ENCODE peak calls at places on chromosomes 5 and 9, in four cellular contexts. I, R, F and H are unnamed samples.
A peak's percentile ranks its signal among the peaks of the same experiment; 100 is the strongest.

GRCh38 chr5:1106385-1107166 is 5.3 kb downstream of the SLC12A7 start:
- DNase-seq in F (no peak), I (no peak), R (no peak), H (no peak)

GRCh38 chr5:137304227-137304874 is 194.8 kb downstream of the SPOCK1 start:
- DNase-seq in R (no peak), I (peak; percentile 70), F (no peak), H (no peak)

GRCh38 chr9:19284729-19285128 is 54.2 kb downstream of the DENND4C start:
- DNase-seq in F (no peak), R (no peak), I (no peak), H (no peak)

GRCh38 chr9:130835441-130836298 is 616 bp downstream of the ABL1 start:
- DNase-seq in R (no peak), F (peak; percentile 40), I (peak; percentile 65), H (peak; percentile 43)

GRCh38 chr5:129113867-129114266 is 19.3 kb downstream of the ISOC1 start:
- DNase-seq in F (no peak), R (no peak), I (no peak), H (no peak)

GRCh38 chr5:41863871-41864486 is 6.2 kb downstream of the OXCT1 start:
- DNase-seq in I (no peak), R (no peak), F (no peak), H (no peak)

GRCh38 chr5:100505984-100506670 is 29.0 kb upstream of the FAM174A start:
- DNase-seq in I (no peak), R (peak; percentile 85), F (no peak), H (no peak)

GRCh38 chr9:91843623-91844111 is 106.4 kb downstream of the ROR2 start:
- DNase-seq in R (no peak), F (no peak), I (no peak), H (no peak)

GRCh38 chr9:22455181-22455580 is 8.6 kb downstream of the DMRTA1 start:
- DNase-seq in R (no peak), I (no peak), F (no peak), H (no peak)

GRCh38 chr5:62985749-62986148 is 407.1 kb downstream of the LRRC70 start:
- DNase-seq in R (no peak), F (no peak), I (no peak), H (no peak)

GRCh38 chr9:113621309-113621791 is 157.8 kb downstream of the RGS3 start:
- DNase-seq in F (no peak), I (no peak), R (peak; percentile 96), H (no peak)

GRCh38 chr5:98911221-98912040 is 17.4 kb downstream of the CHD1 start:
- DNase-seq in I (no peak), R (no peak), F (no peak), H (no peak)

GRCh38 chr5:149810856-149811255 is 80.7 kb downstream of the PPARGC1B start:
- DNase-seq in F (no peak), I (no peak), R (no peak), H (no peak)

GRCh38 chr5:146006470-146006869 is 70.1 kb downstream of the SH3RF2 start:
- DNase-seq in F (no peak), I (no peak), R (no peak), H (no peak)

GRCh38 chr5:33816791-33817190 is 75.0 kb downstream of the ADAMTS12 start:
- DNase-seq in F (no peak), R (peak; percentile 63), I (no peak), H (no peak)

GRCh38 chr5:9468070-9468388 is 77.8 kb downstream of the SEMA5A start:
- DNase-seq in R (peak; percentile 93), F (no peak), I (no peak), H (no peak)

GRCh38 chr9:114285166-114285867 is 37.6 kb upstream of the ORM1 start:
- DNase-seq in I (peak; percentile 40), R (peak; percentile 79), F (no peak), H (no peak)

GRCh38 chr9:99027414-99027813 is 77.5 kb upstream of the TGFBR1 start:
- DNase-seq in F (no peak), R (no peak), I (no peak), H (no peak)

GRCh38 chr5:23583081-23583480 is 75.7 kb downstream of the PRDM9 start:
- DNase-seq in R (no peak), F (no peak), I (no peak), H (no peak)

GRCh38 chr5:168114444-168115017 is 176.9 kb upstream of the WWC1 start:
- DNase-seq in R (no peak), I (peak; percentile 60), F (no peak), H (no peak)

GRCh38 chr9:35481347-35481975 is 8.4 kb upstream of the RUSC2 start:
- DNase-seq in R (peak; percentile 64), F (no peak), I (no peak), H (no peak)

GRCh38 chr9:32426278-32426939 is 42.0 kb downstream of the ACO1 start:
- DNase-seq in R (peak; percentile 41), I (peak; percentile 85), F (no peak), H (no peak)

GRCh38 chr5:33523208-33523771 is 82.5 kb downstream of the TARS1 start:
- DNase-seq in R (no peak), F (no peak), I (no peak), H (no peak)

GRCh38 chr9:21252727-21253547 is 13.1 kb upstream of the IFNA14 start:
- DNase-seq in F (peak; percentile 7), I (no peak), R (no peak), H (no peak)

GRCh38 chr9:88775559-88775958 is 215.7 kb upstream of the S1PR3 start:
- DNase-seq in F (no peak), I (no peak), R (no peak), H (no peak)

GRCh38 chr9:134922066-134922931 is 4.6 kb upstream of the FCN1 start:
- DNase-seq in I (no peak), F (no peak), R (no peak), H (no peak)

GRCh38 chr5:112183103-112183634 is 235.9 kb downstream of the EPB41L4A start:
- DNase-seq in I (no peak), R (no peak), F (no peak), H (no peak)

GRCh38 chr5:142841511-142842255 is 71.5 kb downstream of the ARHGAP26 start:
- DNase-seq in F (no peak), I (no peak), R (peak; percentile 83), H (no peak)

GRCh38 chr9:110323831-110324230 is 13.8 kb downstream of the TXNDC8 start:
- DNase-seq in R (no peak), F (no peak), I (no peak), H (no peak)